ENCODE peak calls at places on chromosome 18, in ten cellular contexts. One of them, this sample, is unnamed.

GRCh38 chr18:48728204-48728833 is 189.5 kb downstream of the CTIF start:
- DNase-seq in adrenal gland: no peak
- DNase-seq in NT2/D1: no peak
- DNase-seq in NCI-H2081: no peak
- DNase-seq in left ventricle myocardium superior: no peak
- DNase-seq in stimulated activated naive B cell treated with anti-CD40 and anti-IgM and Interleukin-4, amounts not matched to agents 10 μg/mL and 1 μg/mL and 100 μg/mL, for 72 hours: no peak
- DNase-seq in activated T-cell treated with anti-CD3 and anti-CD28 coated beads for 1 hour: no peak
- DNase-seq in SHP77: no peak
- DNase-seq in iPS-NIHi11: no peak
- DNase-seq in WTC11: no peak
- DNase-seq in this sample: peak

GRCh38 chr18:79380816-79381806 is 14.6 kb upstream of the NFATC1 start:
- DNase-seq in adrenal gland: peak
- DNase-seq in NT2/D1: no peak
- DNase-seq in NCI-H2081: peak
- DNase-seq in left ventricle myocardium superior: peak
- DNase-seq in stimulated activated naive B cell treated with anti-CD40 and anti-IgM and Interleukin-4, amounts not matched to agents 10 μg/mL and 1 μg/mL and 100 μg/mL, for 72 hours: no peak
- DNase-seq in activated T-cell treated with anti-CD3 and anti-CD28 coated beads for 1 hour: peak
- DNase-seq in SHP77: peak
- DNase-seq in iPS-NIHi11: peak
- DNase-seq in WTC11: peak
- DNase-seq in this sample: no peak

GRCh38 chr18:78896111-78896510 is 83.5 kb upstream of the SALL3 start:
- DNase-seq in adrenal gland: no peak
- DNase-seq in NT2/D1: no peak
- DNase-seq in NCI-H2081: no peak
- DNase-seq in left ventricle myocardium superior: no peak
- DNase-seq in stimulated activated naive B cell treated with anti-CD40 and anti-IgM and Interleukin-4, amounts not matched to agents 10 μg/mL and 1 μg/mL and 100 μg/mL, for 72 hours: no peak
- DNase-seq in activated T-cell treated with anti-CD3 and anti-CD28 coated beads for 1 hour: no peak
- DNase-seq in SHP77: no peak
- DNase-seq in iPS-NIHi11: no peak
- DNase-seq in WTC11: no peak
- DNase-seq in this sample: no peak

GRCh38 chr18:28834889-28835288 is 658.0 kb upstream of the CDH2 start:
- DNase-seq in adrenal gland: no peak
- DNase-seq in NT2/D1: no peak
- DNase-seq in NCI-H2081: no peak
- DNase-seq in left ventricle myocardium superior: no peak
- DNase-seq in stimulated activated naive B cell treated with anti-CD40 and anti-IgM and Interleukin-4, amounts not matched to agents 10 μg/mL and 1 μg/mL and 100 μg/mL, for 72 hours: no peak
- DNase-seq in activated T-cell treated with anti-CD3 and anti-CD28 coated beads for 1 hour: no peak
- DNase-seq in SHP77: no peak
- DNase-seq in iPS-NIHi11: no peak
- DNase-seq in WTC11: no peak
- DNase-seq in this sample: no peak

GRCh38 chr18:9869713-9870430 is 15.9 kb upstream of the TXNDC2 start:
- DNase-seq in adrenal gland: peak
- DNase-seq in NT2/D1: no peak
- DNase-seq in NCI-H2081: no peak
- DNase-seq in left ventricle myocardium superior: no peak
- DNase-seq in stimulated activated naive B cell treated with anti-CD40 and anti-IgM and Interleukin-4, amounts not matched to agents 10 μg/mL and 1 μg/mL and 100 μg/mL, for 72 hours: no peak
- DNase-seq in activated T-cell treated with anti-CD3 and anti-CD28 coated beads for 1 hour: no peak
- DNase-seq in SHP77: no peak
- DNase-seq in iPS-NIHi11: peak
- DNase-seq in WTC11: no peak
- DNase-seq in this sample: no peak

GRCh38 chr18:3554091-3554601 is 104.2 kb downstream of the TGIF1 start:
- DNase-seq in adrenal gland: no peak
- DNase-seq in NT2/D1: peak
- DNase-seq in NCI-H2081: no peak
- DNase-seq in left ventricle myocardium superior: no peak
- DNase-seq in stimulated activated naive B cell treated with anti-CD40 and anti-IgM and Interleukin-4, amounts not matched to agents 10 μg/mL and 1 μg/mL and 100 μg/mL, for 72 hours: no peak
- DNase-seq in activated T-cell treated with anti-CD3 and anti-CD28 coated beads for 1 hour: no peak
- DNase-seq in SHP77: no peak
- DNase-seq in iPS-NIHi11: peak
- DNase-seq in WTC11: peak
- DNase-seq in this sample: peak

GRCh38 chr18:55779711-55780590 is 192.0 kb upstream of the TCF4 start:
- DNase-seq in adrenal gland: peak
- DNase-seq in NT2/D1: no peak
- DNase-seq in NCI-H2081: peak
- DNase-seq in left ventricle myocardium superior: peak
- DNase-seq in stimulated activated naive B cell treated with anti-CD40 and anti-IgM and Interleukin-4, amounts not matched to agents 10 μg/mL and 1 μg/mL and 100 μg/mL, for 72 hours: peak
- DNase-seq in activated T-cell treated with anti-CD3 and anti-CD28 coated beads for 1 hour: no peak
- DNase-seq in SHP77: no peak
- DNase-seq in iPS-NIHi11: peak
- DNase-seq in WTC11: peak
- DNase-seq in this sample: no peak

GRCh38 chr18:3885209-3885792 is 435.3 kb downstream of the TGIF1 start:
- DNase-seq in adrenal gland: no peak
- DNase-seq in NT2/D1: no peak
- DNase-seq in NCI-H2081: no peak
- DNase-seq in left ventricle myocardium superior: no peak
- DNase-seq in stimulated activated naive B cell treated with anti-CD40 and anti-IgM and Interleukin-4, amounts not matched to agents 10 μg/mL and 1 μg/mL and 100 μg/mL, for 72 hours: no peak
- DNase-seq in activated T-cell treated with anti-CD3 and anti-CD28 coated beads for 1 hour: no peak
- DNase-seq in SHP77: no peak
- DNase-seq in iPS-NIHi11: peak
- DNase-seq in WTC11: no peak
- DNase-seq in this sample: no peak

GRCh38 chr18:12750076-12750707 is 47.4 kb downstream of the PSMG2 start:
- DNase-seq in adrenal gland: peak
- DNase-seq in NT2/D1: no peak
- DNase-seq in NCI-H2081: no peak
- DNase-seq in left ventricle myocardium superior: no peak
- DNase-seq in stimulated activated naive B cell treated with anti-CD40 and anti-IgM and Interleukin-4, amounts not matched to agents 10 μg/mL and 1 μg/mL and 100 μg/mL, for 72 hours: peak
- DNase-seq in activated T-cell treated with anti-CD3 and anti-CD28 coated beads for 1 hour: no peak
- DNase-seq in SHP77: no peak
- DNase-seq in iPS-NIHi11: no peak
- DNase-seq in WTC11: no peak
- DNase-seq in this sample: no peak

GRCh38 chr18:48663931-48664847 is 125.4 kb downstream of the CTIF start:
- DNase-seq in adrenal gland: peak
- DNase-seq in NT2/D1: peak
- DNase-seq in NCI-H2081: peak
- DNase-seq in left ventricle myocardium superior: peak
- DNase-seq in stimulated activated naive B cell treated with anti-CD40 and anti-IgM and Interleukin-4, amounts not matched to agents 10 μg/mL and 1 μg/mL and 100 μg/mL, for 72 hours: peak
- DNase-seq in activated T-cell treated with anti-CD3 and anti-CD28 coated beads for 1 hour: peak
- DNase-seq in SHP77: peak
- DNase-seq in iPS-NIHi11: peak
- DNase-seq in WTC11: peak
- DNase-seq in this sample: no peak

GRCh38 chr18:75210274-75211001 is at the start of gene TSHZ1:
- DNase-seq in adrenal gland: peak
- DNase-seq in NT2/D1: no peak
- DNase-seq in NCI-H2081: peak
- DNase-seq in left ventricle myocardium superior: no peak
- DNase-seq in stimulated activated naive B cell treated with anti-CD40 and anti-IgM and Interleukin-4, amounts not matched to agents 10 μg/mL and 1 μg/mL and 100 μg/mL, for 72 hours: peak
- DNase-seq in activated T-cell treated with anti-CD3 and anti-CD28 coated beads for 1 hour: peak
- DNase-seq in SHP77: peak
- DNase-seq in iPS-NIHi11: peak
- DNase-seq in WTC11: no peak
- DNase-seq in this sample: peak

GRCh38 chr18:54515149-54515548 is 75.9 kb upstream of the DYNAP start:
- DNase-seq in adrenal gland: no peak
- DNase-seq in NT2/D1: no peak
- DNase-seq in NCI-H2081: no peak
- DNase-seq in left ventricle myocardium superior: no peak
- DNase-seq in stimulated activated naive B cell treated with anti-CD40 and anti-IgM and Interleukin-4, amounts not matched to agents 10 μg/mL and 1 μg/mL and 100 μg/mL, for 72 hours: no peak
- DNase-seq in activated T-cell treated with anti-CD3 and anti-CD28 coated beads for 1 hour: no peak
- DNase-seq in SHP77: no peak
- DNase-seq in iPS-NIHi11: no peak
- DNase-seq in WTC11: no peak
- DNase-seq in this sample: no peak

This sample was measured in foreskin melanocyte.